ENCODE peak calls at places on chromosomes 2 and 18, in five cellular contexts. N, O, Q, E and X are unnamed samples. For H3K4me1, the result is how much of the 10 kb centered on the place peaks cover.

GRCh38 chr2:71888741-71889445 is 258.8 kb downstream of the CYP26B1 start:
- DNase-seq in Q (no peak), E (no peak), N (no peak), O (no peak), X (peak)

GRCh38 chr2:127101048-127101611 is 5.8 kb downstream of the BIN1 start:
- DNase-seq in O (no peak), E (no peak), Q (no peak), N (no peak), X (no peak)

GRCh38 chr2:240922234-240922981 is 16.3 kb downstream of the CROCC2 start:
- DNase-seq in O (no peak), Q (peak), E (no peak), N (no peak), X (peak)

GRCh38 chr18:4319738-4320677 is 135.1 kb downstream of the DLGAP1 start:
- DNase-seq in O (no peak), N (no peak), Q (no peak), E (no peak), X (no peak)

GRCh38 chr2:27990030-27990590 is 99.6 kb downstream of the BABAM2 start:
- DNase-seq in Q (no peak), O (no peak), E (no peak), N (no peak), X (no peak)

GRCh38 chr18:8507881-8508280 is 101.4 kb upstream of the RAB12 start:
- DNase-seq in E (no peak), O (no peak), Q (no peak), N (no peak), X (no peak)

GRCh38 chr2:128684523-128684922 is 365.9 kb upstream of the HS6ST1 start:
- DNase-seq in N (no peak), E (no peak), Q (no peak), O (no peak), X (no peak)

GRCh38 chr2:17133052-17133671 is 385.1 kb downstream of the RAD51AP2 start:
- DNase-seq in O (no peak), Q (no peak), N (no peak), E (no peak), X (no peak)

GRCh38 chr2:27493948-27494283 is 1.1 kb downstream of the FNDC4 start:
- DNase-seq in E (no peak), N (no peak), Q (peak), O (no peak), X (no peak)

GRCh38 chr2:30235008-30235655 is 3.8 kb downstream of the LBH start:
- DNase-seq in Q (no peak), O (no peak), E (no peak), N (no peak), X (peak)

GRCh38 chr2:64988420-64989125 is 626 bp upstream of the SLC1A4 start:
- DNase-seq in O (peak), E (peak), N (peak), Q (peak), X (peak)

GRCh38 chr2:159281002-159281401 is 5.5 kb downstream of the WDSUB1 start:
- DNase-seq in N (no peak), Q (no peak), O (no peak), E (no peak), X (no peak)

GRCh38 chr2:121420486-121420885 is 110.2 kb upstream of the RNU4ATAC start:
- DNase-seq in N (no peak), O (no peak), Q (no peak), E (no peak), X (no peak)

GRCh38 chr2:222783592-222783991 is 77.2 kb upstream of the ACSL3 start:
- DNase-seq in N (no peak), O (no peak), E (no peak), Q (no peak), X (no peak)

GRCh38 chr18:45854036-45854586 is 28.6 kb downstream of the SIGLEC15 start:
- DNase-seq in N (no peak), E (no peak), O (no peak), Q (no peak), X (no peak)

GRCh38 chr2:190093793-190094192 is 31.3 kb upstream of the MSTN start:
- DNase-seq in E (no peak), O (no peak), N (no peak), Q (no peak), X (no peak)

GRCh38 chr2:70726947-70727725 is 40.9 kb downstream of the ADD2 start:
- DNase-seq in O (peak), E (no peak), N (no peak), Q (no peak), X (no peak)

GRCh38 chr2:105261061-105261460 is 19.5 kb downstream of the GPR45 start:
- DNase-seq in Q (no peak), O (no peak), N (no peak), E (no peak), X (no peak)

GRCh38 chr2:180208841-180209240 is 201.7 kb upstream of the CWC22 start:
- DNase-seq in O (no peak), Q (no peak), N (no peak), E (no peak), X (no peak)

GRCh38 chr2:57906152-57906732 is 140.4 kb upstream of the VRK2 start:
- DNase-seq in Q (no peak), O (no peak), E (no peak), N (peak), X (no peak)

GRCh38 chr2:27959496-27959895 is 69.0 kb downstream of the BABAM2 start:
- DNase-seq in O (no peak), N (no peak), Q (no peak), E (peak), X (no peak)

GRCh38 chr2:72755647-72756423 is 70.0 kb downstream of the EXOC6B start:
- DNase-seq in Q (no peak), N (no peak), E (no peak), O (no peak), X (no peak)

GRCh38 chr18:54983041-54983686 is 23.9 kb upstream of the CCDC68 start:
- DNase-seq in O (peak), E (no peak), Q (no peak), N (peak), X (no peak)

DNA sequence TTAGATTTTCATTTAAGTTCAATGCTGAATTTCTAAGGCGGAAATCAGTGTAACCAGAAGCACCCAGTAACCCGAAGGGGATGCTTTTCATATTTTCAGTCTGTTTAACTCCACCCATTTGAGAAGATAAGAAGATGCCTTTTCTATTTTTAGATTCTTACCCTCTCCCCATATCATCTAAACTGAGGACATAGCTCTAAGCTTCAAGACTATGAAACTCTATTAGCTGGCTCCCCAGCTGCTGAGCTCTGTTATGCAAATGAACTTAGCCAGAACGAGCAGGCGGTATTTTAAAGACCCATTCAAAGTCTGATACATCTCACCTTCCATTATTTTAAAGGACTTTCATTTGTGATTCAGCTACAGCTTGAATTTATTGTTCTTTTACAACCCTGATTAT is 16.5 kb downstream of the CDC42EP3 start:
- DNase-seq in E (no peak), O (no peak), Q (no peak), N (peak), X (no peak)
- H3K9ac ChIP-seq in E (no peak), O (no peak), Q (no peak), N (no peak), X (no peak)

GRCh38 chr2:59196511-59196910 is 955.4 kb upstream of the FANCL start:
- DNase-seq in E (no peak), O (no peak), N (no peak), Q (no peak), X (no peak)

GRCh38 chr2:59190518-59190917 is 949.4 kb upstream of the FANCL start:
- DNase-seq in O (no peak), Q (no peak), E (no peak), N (no peak), X (no peak)

DNA sequence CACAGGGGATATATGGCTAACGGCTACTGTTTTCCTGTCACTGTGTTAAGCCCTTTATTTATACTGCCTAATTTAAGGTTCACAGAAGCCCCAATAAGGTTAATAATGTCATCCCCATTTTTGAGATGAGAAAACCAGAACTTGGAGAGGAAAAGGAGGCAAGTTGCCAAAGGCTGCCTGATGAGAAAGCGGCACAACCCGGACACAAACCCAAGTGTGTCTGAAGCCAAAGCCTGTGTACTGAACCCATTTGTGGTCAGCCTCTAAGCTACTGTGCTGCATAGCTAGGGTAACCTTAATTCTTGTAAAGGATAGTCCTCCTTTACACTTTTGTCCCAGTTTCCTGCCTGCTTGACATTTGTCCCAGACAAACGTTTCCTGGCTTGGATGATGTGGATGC is 954.7 kb upstream of the FANCL start:
- DNase-seq in Q (no peak), E (no peak), N (no peak), O (no peak), X (no peak)
- H3K4me1 ChIP-seq in Q (under half), E (under half), N (under half), O (under half), X (under half)

DNA sequence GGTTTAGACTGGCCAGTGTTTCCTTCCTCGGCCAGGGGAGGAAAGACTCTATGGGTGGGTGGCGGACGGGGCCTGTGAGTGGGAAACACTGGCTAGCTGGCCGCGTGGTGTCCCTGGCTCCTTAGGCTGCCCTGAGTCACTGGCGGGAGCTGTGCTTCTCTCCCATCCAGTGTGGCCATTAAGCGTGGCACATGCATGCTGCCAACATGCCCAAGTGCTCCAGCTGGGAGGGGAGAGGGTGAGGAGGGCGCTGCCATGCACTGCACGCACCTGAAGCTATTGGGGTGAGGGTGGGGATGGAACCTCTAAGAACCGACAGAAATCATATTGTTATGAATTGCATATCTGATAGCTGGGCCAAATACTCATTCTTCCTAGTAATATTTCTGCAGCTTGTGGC is 270.8 kb downstream of the CALCRL start:
- DNase-seq in E (no peak), N (no peak), O (no peak), Q (peak), X (no peak)
- H3K27ac ChIP-seq in E (no peak), N (no peak), O (no peak), Q (no peak), X (no peak)

GRCh38 chr2:130334026-130334425 is 8.7 kb upstream of the IMP4 start:
- DNase-seq in Q (no peak), O (no peak), E (no peak), N (no peak), X (peak)

GRCh38 chr2:130336150-130336876 is 6.4 kb upstream of the IMP4 start:
- DNase-seq in E (peak), Q (no peak), N (peak), O (no peak), X (peak)

GRCh38 chr2:130335226-130335625 is 7.5 kb upstream of the IMP4 start:
- DNase-seq in O (no peak), Q (no peak), E (no peak), N (no peak), X (no peak)

GRCh38 chr2:130328710-130329109 is 14.0 kb upstream of the IMP4 start:
- DNase-seq in Q (no peak), E (no peak), O (no peak), N (no peak), X (peak)

GRCh38 chr2:130332271-130333073 is 10.2 kb upstream of the IMP4 start:
- DNase-seq in O (peak), Q (peak), E (peak), N (peak), X (peak)
- H3K9ac ChIP-seq in O (no peak), Q (peak), E (no peak), N (no peak), X (no peak)

DNA sequence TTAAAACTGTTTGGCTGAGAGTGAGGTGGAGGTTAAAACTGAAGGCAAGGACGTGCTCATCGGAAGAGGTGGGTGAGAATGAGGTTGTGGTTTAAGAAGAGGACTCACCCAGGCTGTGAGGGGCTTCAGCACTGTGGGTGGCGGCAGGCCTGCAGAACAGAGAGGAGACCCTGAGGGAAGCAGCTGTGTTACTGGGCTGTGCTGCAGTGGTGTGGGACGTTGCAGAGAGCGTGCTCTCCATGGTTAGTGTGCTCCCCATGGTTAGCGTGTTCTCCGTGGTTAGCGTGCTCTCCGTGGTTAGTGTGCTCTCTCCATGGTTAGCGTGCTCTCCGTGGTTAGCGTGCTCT is 68.6 kb upstream of the NFATC1 start:
- DNase-seq in Q (no peak), O (no peak), E (no peak), N (no peak), X (no peak)
- H3K4me1 ChIP-seq in Q (under half), O (under half), E (under half), N (under half), X (under half)

DNA sequence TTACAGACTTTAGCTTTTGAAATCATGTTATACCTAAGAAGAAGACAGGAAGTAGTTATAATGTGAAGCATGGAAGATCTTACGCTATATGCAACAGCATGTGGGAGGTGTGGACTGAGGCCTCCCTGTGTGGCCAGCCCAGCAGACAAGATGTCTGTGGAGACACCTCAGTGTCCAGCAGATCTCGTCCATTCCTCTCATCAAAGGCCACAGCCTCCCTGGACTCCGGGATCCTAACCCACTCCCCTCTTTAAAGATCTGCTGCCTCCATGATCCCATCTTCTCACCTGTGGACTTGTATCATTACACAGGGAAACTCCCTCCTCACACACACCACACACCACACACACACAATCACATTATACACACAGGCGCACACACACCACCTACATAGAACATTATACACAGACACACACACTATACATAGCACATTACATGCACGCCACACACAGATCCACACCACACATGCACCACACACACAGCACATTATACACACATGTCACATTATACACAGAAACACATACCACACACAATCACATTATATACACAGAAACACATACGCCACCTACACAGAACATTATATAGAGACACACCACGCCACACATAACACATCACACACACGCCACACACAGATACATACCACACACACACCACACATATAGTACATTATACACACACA is 89.5 kb downstream of the PXDN start:
- DNase-seq in O (no peak), N (no peak), Q (no peak), E (no peak), X (peak)
- H3K27ac ChIP-seq in O (no peak), N (no peak), Q (peak), E (no peak), X (no peak)